ENCODE peak calls at places on chromosomes 16 and 17, in four cellular contexts. O, H, P and M are unnamed samples.

GRCh38 chr17:68456529-68457167 is 648 bp downstream of the WIPI1 start:
- DNase-seq in P (peak; percentile 90), H (peak; percentile 62), O (no peak), M (peak; percentile 72)

GRCh38 chr16:16868727-16869126 is 489.8 kb downstream of the NPIPA7 start:
- DNase-seq in O (no peak), H (no peak), P (no peak), M (no peak)

GRCh38 chr17:79800325-79801155 is 3.7 kb upstream of the CBX8 start:
- DNase-seq in P (peak; percentile 39), O (no peak), H (no peak), M (peak; percentile 50)

GRCh38 chr17:45397796-45398195 is 34.9 kb downstream of the ARHGAP27 start:
- DNase-seq in H (no peak), O (no peak), P (no peak), M (no peak)

GRCh38 chr17:28901866-28902818 is 737 bp downstream of the DHRS13 start:
- DNase-seq in H (peak; percentile 36), O (peak; percentile 67), P (no peak), M (no peak)

GRCh38 chr16:3988824-3989223 is 108.3 kb upstream of the CREBBP start:
- DNase-seq in H (no peak), O (no peak), P (no peak), M (no peak)

GRCh38 chr17:46044286-46044928 is 45.4 kb downstream of the STH start:
- DNase-seq in H (peak; percentile 81), O (peak; percentile 62), P (peak; percentile 87), M (peak; percentile 75)

GRCh38 chr17:82882715-82883446 is 43.1 kb upstream of the ZNF750 start:
- DNase-seq in P (no peak), O (no peak), H (no peak), M (no peak)

GRCh38 chr17:38920374-38921291 is 4.8 kb upstream of the LASP1NB start:
- DNase-seq in O (no peak), P (no peak), H (no peak), M (no peak)

GRCh38 chr17:61770043-61770442 is 93.3 kb downstream of the BRIP1 start:
- DNase-seq in H (no peak), O (no peak), P (peak; percentile 70), M (no peak)

GRCh38 chr16:53282975-53283946 is 151.0 kb upstream of the RBL2 start:
- DNase-seq in P (peak; percentile 49), O (peak; percentile 21), H (peak; percentile 58), M (peak; percentile 46)

GRCh38 chr17:927611-928461 is 51.7 kb downstream of the NXN start:
- DNase-seq in P (peak; percentile 97), H (peak; percentile 69), O (no peak), M (peak; percentile 76)

GRCh38 chr16:85484337-85485295 is 128.5 kb upstream of the GSE1 start:
- DNase-seq in H (no peak), P (no peak), O (no peak), M (no peak)

GRCh38 chr17:83198366-83199341 is 119.2 kb downstream of the METRNL start:
- DNase-seq in P (no peak), O (no peak), H (no peak), M (no peak)

GRCh38 chr17:15941781-15942180 is 3.1 kb upstream of the ADORA2B start:
- DNase-seq in O (no peak), P (no peak), H (no peak), M (no peak)

GRCh38 chr17:9419932-9420453 is 155.6 kb downstream of the STX8 start:
- DNase-seq in O (no peak), P (peak; percentile 26), H (no peak), M (no peak)

GRCh38 chr17:4327638-4328037 is 38.8 kb downstream of the UBE2G1 start:
- DNase-seq in H (peak; percentile 73), P (peak; percentile 83), O (no peak), M (peak; percentile 82)

GRCh38 chr17:74118504-74118903 is 85.0 kb upstream of the RPL38 start:
- DNase-seq in P (no peak), O (no peak), H (peak; percentile 41), M (no peak)

GRCh38 chr17:78034429-78035091 is 76.1 kb downstream of the TNRC6C start:
- DNase-seq in O (no peak), P (peak; percentile 67), H (no peak), M (peak; percentile 56)

GRCh38 chr17:42547698-42548069 is 5.0 kb upstream of the HSD17B1 start:
- DNase-seq in P (no peak), O (no peak), H (no peak), M (no peak)

GRCh38 chr16:13811834-13812233 is 108.1 kb upstream of the ERCC4 start:
- DNase-seq in O (peak; percentile 9), H (no peak), P (no peak), M (no peak)

GRCh38 chr17:58513391-58513912 is 986 bp downstream of the MTMR4 start:
- DNase-seq in P (no peak), O (no peak), H (no peak), M (no peak)

GRCh38 chr17:4448197-4448980 is 14.6 kb downstream of the SPNS3 start:
- DNase-seq in H (no peak), O (no peak), P (no peak), M (no peak)

GRCh38 chr16:58464916-58465731 is 34.8 kb upstream of the NDRG4 start:
- DNase-seq in P (no peak), O (no peak), H (peak; percentile 81), M (no peak)

GRCh38 chr17:73595931-73596330 is 48.3 kb downstream of the SDK2 start:
- DNase-seq in O (no peak), P (no peak), H (no peak), M (no peak)

GRCh38 chr16:28985611-28986041 is 774 bp downstream of the LAT start:
- DNase-seq in O (no peak), H (no peak), P (no peak), M (no peak)

GRCh38 chr17:77807746-77808441 is 150.6 kb upstream of the TNRC6C start:
- DNase-seq in H (no peak), P (no peak), O (no peak), M (no peak)

GRCh38 chr16:24988137-24988535 is 27.0 kb downstream of the ARHGAP17 start:
- DNase-seq in O (no peak), P (peak; percentile 60), H (no peak), M (no peak)

GRCh38 chr17:35743911-35744328 is 9.1 kb downstream of the GAS2L2 start:
- DNase-seq in O (no peak), P (peak; percentile 40), H (no peak), M (no peak)

GRCh38 chr17:46182961-46183360 is 10.3 kb downstream of the KANSL1 start:
- DNase-seq in P (no peak), O (no peak), H (no peak), M (no peak)

GRCh38 chr16:49455181-49455990 is 81.8 kb downstream of the C16orf78 start:
- DNase-seq in O (no peak), P (no peak), H (no peak), M (no peak)

GRCh38 chr16:85286970-85287814 is 174.9 kb upstream of the CIBAR2 start:
- DNase-seq in H (no peak), P (peak; percentile 65), O (peak; percentile 76), M (no peak)

DNA sequence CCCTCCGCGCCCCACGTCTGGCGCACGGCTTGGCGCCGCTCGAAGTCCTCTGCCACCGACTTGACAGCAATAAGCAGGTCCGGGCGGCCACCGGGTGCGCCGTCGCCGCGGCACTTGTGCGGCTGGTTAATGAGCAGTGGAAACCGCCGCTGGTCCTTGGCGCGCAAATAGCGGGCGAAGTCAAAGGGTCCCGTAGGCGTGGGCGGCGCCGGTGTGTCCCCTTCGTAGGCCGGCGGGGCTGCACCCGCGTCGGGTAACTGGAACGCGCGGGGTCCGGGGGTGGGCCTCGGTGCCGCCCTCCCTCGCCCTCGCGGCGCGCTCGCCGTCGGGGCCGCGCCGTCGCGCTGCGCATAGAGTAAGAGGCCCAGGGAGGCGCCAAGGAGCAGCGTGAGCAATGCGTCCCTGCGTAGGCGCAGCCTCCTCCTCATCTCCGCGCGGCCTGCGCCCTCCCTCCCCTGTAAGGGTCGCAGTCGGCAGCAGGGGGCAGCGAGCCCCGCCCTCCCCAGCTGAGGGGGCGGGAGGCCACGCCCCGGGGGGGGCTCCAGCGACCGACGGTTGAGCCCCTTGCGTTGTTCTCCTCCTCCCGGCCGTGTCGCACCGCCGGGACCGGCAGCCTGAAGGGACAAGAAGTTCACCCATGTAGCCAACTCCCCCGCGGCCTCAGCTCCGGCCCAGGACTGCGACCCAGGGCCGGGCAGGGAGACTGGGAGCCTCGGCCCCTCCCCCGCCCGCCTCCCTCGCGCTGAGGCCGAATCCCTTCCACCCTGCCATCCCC is 553 bp downstream of the B3GNT9 start:
- DNase-seq in P (peak; percentile 55), O (peak; percentile 53), H (peak; percentile 51), M (no peak)
- H3K4me3 ChIP-seq in P (peak overlapping the region; percentile 76), O (peak overlapping the region; percentile 37), H (peak overlapping the region; percentile 76), M (peak overlapping the region; percentile 61)

GRCh38 chr16:89711601-89712475 is 8.9 kb downstream of the VPS9D1 start:
- DNase-seq in H (peak; percentile 94), P (peak; percentile 50), O (peak; percentile 99), M (peak; percentile 73)
- TF ChIP-seq RAD21 in H (no peak), P (no peak), O (no peak), M (no peak)

DNA sequence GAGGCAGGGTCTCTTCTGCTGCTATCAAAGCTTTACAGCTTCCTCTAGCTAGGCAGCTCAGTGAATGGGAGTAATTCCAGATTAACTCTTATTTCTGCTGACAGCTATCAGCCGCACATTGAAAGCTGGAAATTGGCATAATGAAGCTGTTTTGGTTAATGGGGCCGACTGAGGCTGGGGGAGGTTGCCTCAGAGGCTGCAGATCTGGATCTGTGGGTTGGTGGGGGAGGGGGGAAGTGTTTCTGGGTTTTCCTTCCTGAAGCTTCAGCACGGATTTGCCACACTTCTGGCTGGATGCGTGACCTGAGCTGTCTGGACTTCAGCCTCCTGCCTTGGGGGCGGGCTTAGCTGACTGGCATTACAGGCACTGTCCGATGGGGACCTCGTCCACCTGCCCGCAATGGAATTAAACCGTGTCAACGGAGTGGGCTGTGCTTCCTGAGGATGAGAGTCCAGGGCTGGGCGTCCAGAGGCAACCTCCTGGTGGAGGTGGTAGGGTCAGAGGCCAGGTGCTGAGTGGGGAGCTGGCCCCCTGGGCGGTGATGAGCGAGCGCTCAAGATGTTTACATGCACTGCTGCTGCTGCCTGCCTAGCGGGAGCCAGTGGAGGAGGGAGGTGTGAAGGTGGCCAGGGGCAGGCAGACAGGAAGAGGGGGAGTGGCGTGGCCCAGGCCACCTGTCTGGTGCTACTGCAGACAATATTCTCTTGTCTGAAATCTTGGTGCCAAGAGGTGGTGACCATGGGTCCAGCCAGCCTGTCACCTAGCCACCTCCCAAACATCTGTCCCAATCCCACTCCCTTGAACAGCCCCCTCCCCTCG is 6.7 kb upstream of the ABCC3 start:
- DNase-seq in P (no peak), H (no peak), O (no peak), M (no peak)
- H3K4me3 ChIP-seq in P (no peak overlapping the region), H (no peak overlapping the region), O (no peak overlapping the region), M (no peak overlapping the region)

DNA sequence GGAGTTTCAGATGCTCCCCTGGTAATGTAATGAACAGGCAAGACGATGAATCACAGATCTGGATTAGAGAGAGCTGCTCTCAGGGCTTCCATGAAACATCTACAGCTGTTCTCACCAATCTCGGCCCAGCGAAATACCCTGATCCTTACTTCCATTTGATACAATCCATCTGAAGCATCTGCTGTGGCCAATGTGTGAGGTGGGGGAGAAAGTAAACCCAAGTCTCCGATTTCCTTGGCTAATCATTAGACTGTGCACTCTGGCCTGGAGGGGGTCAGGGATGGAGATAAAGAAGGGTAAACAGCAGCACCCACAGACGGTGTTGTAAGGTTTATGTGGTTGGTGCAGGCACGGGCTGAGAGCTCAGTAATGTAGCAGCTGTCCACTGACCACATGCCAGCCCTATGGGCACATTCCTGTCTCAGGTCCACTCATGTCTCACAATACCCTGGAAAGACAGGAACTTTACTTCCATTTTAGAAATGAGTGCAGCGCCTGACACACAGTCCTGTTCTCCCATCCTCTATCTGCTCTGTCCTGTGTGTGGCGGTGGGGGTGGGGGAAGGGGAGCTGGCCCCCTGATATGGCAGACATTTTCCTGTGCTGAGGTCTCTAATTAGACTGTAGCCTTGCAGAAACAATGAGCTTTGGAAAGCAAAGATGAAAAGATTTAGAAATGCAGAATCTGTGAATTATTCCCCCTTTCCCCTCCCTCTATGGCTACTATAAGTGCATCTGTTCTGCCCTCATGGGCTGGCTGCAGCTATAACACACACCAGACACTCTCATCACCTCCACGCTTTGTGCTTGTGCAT is 48.3 kb upstream of the ERN1 start:
- DNase-seq in H (no peak), P (peak; percentile 56), O (no peak), M (no peak)
- TF ChIP-seq RAD21 in H (no peak), P (no peak), O (no peak), M (no peak)